ENCODE peak calls at places on chromosomes 5 and 9, in ten cellular contexts. X is ascending aorta; O is thoracic aorta; H is activated CD4-positive, alpha-beta T cell treated with anti-CD3 and anti-CD28 coated beads for 48 hours; Y is sigmoid colon; A is dermis blood vessel endothelial cell; L is LoVo; U is activated CD4-positive, CD25-positive, alpha-beta regulatory T cell; P is memory B cell; Z is GM04503. T is an unnamed sample.
A peak's percentile ranks its signal among the peaks of the same experiment; 100 is the strongest.

GRCh38 chr5:19175776-19176570 is 812.0 kb downstream of the CDH18 start:
- DNase-seq in X (no peak), O (no peak), H (no peak), Y (no peak), A (no peak), L (no peak), U (no peak), P (no peak), Z (no peak), T (no peak)

GRCh38 chr9:130445268-130445983 is 665 bp downstream of the ASS1 start:
- DNase-seq in X (peak; percentile 27), O (peak; percentile 31), H (no peak), Y (peak; percentile 80), A (no peak), L (peak; percentile 65), U (no peak), P (no peak), Z (no peak), T (peak; percentile 24)

GRCh38 chr5:153256-153655 is 38.0 kb upstream of the LRRC14B start:
- DNase-seq in X (no peak), O (no peak), H (no peak), Y (no peak), A (no peak), L (no peak), U (no peak), P (no peak), Z (no peak), T (no peak)

GRCh38 chr9:105873851-105874250 is 179.5 kb downstream of the TMEM38B start:
- DNase-seq in X (no peak), O (no peak), H (no peak), Y (no peak), A (no peak), L (no peak), U (no peak), P (no peak), Z (no peak), T (no peak)

GRCh38 chr5:80960531-80961375 is 590 bp downstream of the RASGRF2 start:
- DNase-seq in X (no peak), O (no peak), H (peak; percentile 62), Y (no peak), A (peak; percentile 60), L (peak; percentile 72), U (peak; percentile 11), P (no peak), Z (no peak), T (no peak)

GRCh38 chr9:34964458-34964857 is 6.4 kb downstream of the PHF24 start:
- DNase-seq in X (no peak), O (no peak), H (no peak), Y (no peak), A (no peak), L (no peak), U (no peak), P (no peak), Z (no peak), T (no peak)

GRCh38 chr9:87442451-87442850 is 55.2 kb upstream of the DAPK1 start:
- DNase-seq in X (no peak), O (no peak), H (no peak), Y (no peak), A (no peak), L (no peak), U (no peak), P (no peak), Z (no peak), T (no peak)

GRCh38 chr9:78298046-78298511 is 1.2 kb downstream of the PSAT1 start:
- DNase-seq in X (no peak), O (no peak), H (peak; percentile 47), Y (no peak), A (peak; percentile 15), L (no peak), U (no peak), P (no peak), Z (no peak), T (no peak)

GRCh38 chr5:178249191-178249989 is 16.8 kb upstream of the PHYKPL start:
- DNase-seq in X (no peak), O (no peak), H (no peak), Y (no peak), A (no peak), L (no peak), U (no peak), P (no peak), Z (peak; percentile 85), T (peak; percentile 19)

GRCh38 chr9:136055715-136056545 is 39.2 kb downstream of the NACC2 start:
- DNase-seq in X (no peak), O (no peak), H (no peak), Y (peak; percentile 63), A (no peak), L (no peak), U (no peak), P (no peak), Z (no peak), T (no peak)

GRCh38 chr5:136308396-136308795 is 56.9 kb downstream of the TRPC7 start:
- DNase-seq in X (no peak), O (no peak), H (no peak), Y (no peak), A (no peak), L (no peak), U (no peak), P (no peak), Z (no peak), T (no peak)

GRCh38 chr9:68708513-68708912 is 3.5 kb downstream of the PIP5K1B start:
- DNase-seq in X (no peak), O (no peak), H (no peak), Y (no peak), A (no peak), L (no peak), U (no peak), P (no peak), Z (no peak), T (no peak)